ENCODE peak calls at places on chromosomes 4 and X, in four cellular contexts. N is A549, S is mammary epithelial cell, H is fibroblast of lung. Z is an unnamed sample.

GRCh38 chrX:143461616-143462015 is 55.7 kb downstream of the SPANXN3 start:
- DNase-seq in N (no peak), S (no peak), H (no peak), Z (no peak)

GRCh38 chr4:48341776-48342558 is 638 bp downstream of the SLAIN2 start:
- DNase-seq in N (no peak), H (peak), S (peak), Z (no peak)

GRCh38 chrX:110163488-110163887 is 154.4 kb downstream of the AMMECR1 start:
- DNase-seq in S (no peak), N (no peak), H (peak), Z (no peak)

GRCh38 chrX:56853436-56853835 is 124.4 kb downstream of the NBDY start:
- DNase-seq in S (no peak), H (no peak), N (no peak), Z (no peak)

GRCh38 chr4:24669751-24670150 is 85.4 kb upstream of the DHX15 start:
- DNase-seq in N (no peak), H (no peak), S (no peak), Z (no peak)

GRCh38 chr4:76279462-76279861 is 27.1 kb upstream of the STBD1 start:
- DNase-seq in N (no peak), S (no peak), H (no peak), Z (no peak)

GRCh38 chr4:73341454-73341853 is 62.6 kb upstream of the ALB start:
- DNase-seq in S (peak), H (peak), N (peak), Z (peak)

GRCh38 chr4:78644744-78645330 is 93.3 kb downstream of the ANXA3 start:
- DNase-seq in S (peak), N (peak), H (peak), Z (peak)

GRCh38 chrX:149950681-149951080 is 12.4 kb upstream of the EOLA2 start:
- DNase-seq in S (peak), H (peak), N (peak), Z (no peak)

GRCh38 chrX:71618303-71618721 is at the start of gene CXCR3:
- DNase-seq in S (no peak), H (peak), N (no peak), Z (no peak)

GRCh38 chr4:7980036-7980435 is 40.4 kb upstream of the AFAP1 start:
- DNase-seq in N (no peak), S (no peak), H (peak), Z (no peak)

GRCh38 chrX:32852203-32852602 is 359.1 kb downstream of the DMD start:
- DNase-seq in H (no peak), S (no peak), N (no peak), Z (no peak)

GRCh38 chr4:61273237-61273636 is 73.1 kb downstream of the ADGRL3 start:
- DNase-seq in N (no peak), S (no peak), H (no peak), Z (no peak)

DNA sequence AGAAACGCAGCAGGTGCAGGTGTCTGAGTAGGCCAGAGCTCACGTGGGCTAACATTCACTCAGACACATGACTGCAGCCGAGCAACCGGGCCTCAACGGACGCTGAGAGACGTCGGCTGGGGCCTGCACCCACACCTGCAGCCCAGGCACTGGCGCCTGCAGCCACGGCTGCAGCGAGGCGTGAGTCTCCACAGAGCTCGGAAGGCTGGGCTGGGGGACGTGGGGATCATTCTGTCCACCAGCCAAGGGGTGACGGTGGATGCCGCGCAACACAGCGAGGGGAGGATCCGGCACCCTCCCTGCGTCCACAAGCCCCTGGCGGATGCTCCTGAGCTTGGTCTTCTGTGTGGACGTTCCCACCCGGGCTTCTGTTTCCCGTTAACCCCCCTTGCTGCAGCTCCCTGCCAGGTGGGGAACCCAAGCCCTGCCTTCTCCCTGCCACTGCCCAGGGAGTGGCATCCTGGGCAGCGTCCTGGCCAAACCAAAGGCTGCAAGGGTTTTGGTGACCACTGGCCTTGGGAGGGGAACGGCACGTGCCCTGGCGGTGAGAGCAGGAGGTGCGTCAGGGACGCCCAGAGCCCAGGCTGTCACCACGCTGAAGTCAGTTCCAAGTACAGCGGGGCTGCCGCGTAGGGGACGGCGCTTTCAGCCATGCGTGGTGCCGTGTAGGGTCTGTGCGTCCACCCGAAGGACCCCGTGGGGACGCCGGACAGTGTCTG is 16.3 kb downstream of the PPP2R3B start:
- DNase-seq in N (no peak), H (no peak), S (no peak), Z (no peak)
- TF ChIP-seq CTCF in N (no peak), H (no peak), S (no peak), Z (no peak)

DNA sequence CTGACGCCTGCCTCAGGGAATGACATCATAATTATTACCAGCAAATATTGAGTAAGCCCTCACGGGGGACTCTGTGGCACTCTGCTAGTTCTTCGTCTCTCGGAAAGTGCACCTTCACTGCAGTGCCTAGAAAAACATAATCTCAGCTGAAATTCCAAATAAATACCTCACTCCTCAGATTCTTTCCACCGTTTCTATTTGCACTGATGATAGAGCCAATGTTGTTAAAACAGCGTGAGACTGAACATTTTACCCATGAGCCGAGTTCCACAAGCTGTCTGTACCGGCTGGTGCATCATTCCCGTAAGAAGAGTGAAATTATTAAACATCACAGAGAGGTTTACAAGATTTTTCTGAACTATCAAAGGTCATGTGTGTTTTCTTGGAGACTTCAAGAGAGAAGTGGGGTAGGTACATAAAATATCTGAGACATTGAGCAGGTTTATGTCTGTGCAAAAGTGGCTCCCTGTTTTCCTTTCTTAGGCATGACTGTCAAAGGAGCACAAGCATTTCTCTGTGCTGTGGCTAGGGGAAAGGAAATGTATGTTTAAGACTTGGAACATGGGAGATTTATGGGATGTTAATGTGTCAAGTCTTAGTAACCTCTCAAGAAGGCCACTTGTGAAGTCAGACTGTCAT is 119.6 kb downstream of the CBLL2 start:
- DNase-seq in H (peak), S (no peak), N (no peak), Z (no peak)
- H3K4me2 ChIP-seq in H (no peak), S (no peak), N (no peak), Z (no peak)

GRCh38 chr4:184575306-184575705 is 73.9 kb downstream of the CASP3 start:
- DNase-seq in H (no peak), S (no peak), N (no peak), Z (no peak)
- TF ChIP-seq CTCF in H (no peak), S (no peak), N (no peak), Z (no peak)

GRCh38 chrX:114047558-114047957 is 536.3 kb upstream of the HTR2C start:
- DNase-seq in S (no peak), N (no peak), H (no peak), Z (no peak)
- H3K4me2 ChIP-seq in S (no peak), N (no peak), H (no peak), Z (no peak)

GRCh38 chr4:132564920-132565319 is 584.2 kb upstream of the PCDH10 start:
- DNase-seq in H (no peak), N (no peak), S (no peak), Z (no peak)
- TF ChIP-seq CTCF in H (no peak), N (no peak), S (no peak), Z (no peak)

DNA sequence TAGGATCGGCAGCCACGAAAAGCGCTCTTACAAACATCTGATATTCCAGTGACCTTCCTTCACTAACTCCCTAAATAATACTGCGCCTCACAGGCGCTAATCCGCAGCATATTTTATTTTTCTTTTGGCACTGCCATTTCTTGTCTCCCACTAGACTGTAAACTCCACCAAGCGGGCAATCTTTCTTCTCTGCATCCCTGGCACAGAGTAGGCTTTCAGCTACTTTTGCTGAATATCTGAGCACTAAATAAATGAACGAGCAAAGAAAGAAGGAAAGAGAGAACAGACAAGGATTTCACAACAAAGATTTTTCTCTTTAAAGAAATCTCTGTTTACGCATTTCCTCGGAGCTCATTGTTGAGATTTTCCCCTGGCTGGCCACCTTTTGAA is 12.7 kb downstream of the NKX3-2 start:
- DNase-seq in H (no peak), S (no peak), N (no peak), Z (no peak)
- H3K4me2 ChIP-seq in H (no peak), S (no peak), N (no peak), Z (no peak)

GRCh38 chr4:108607426-108607825 is 12.9 kb upstream of the RPL34 start:
- DNase-seq in H (no peak), N (no peak), S (no peak), Z (no peak)

GRCh38 chr4:108611360-108611759 is 9.0 kb upstream of the RPL34 start:
- DNase-seq in S (no peak), H (no peak), N (no peak), Z (no peak)
- TF ChIP-seq CTCF in S (peak), H (peak), N (no peak), Z (no peak)

GRCh38 chr4:86730310-86730709 is 118.9 kb downstream of the SLC10A6 start:
- DNase-seq in S (no peak), H (no peak), N (no peak), Z (no peak)
- H3K4me2 ChIP-seq in S (no peak), H (no peak), N (no peak), Z (no peak)

DNA sequence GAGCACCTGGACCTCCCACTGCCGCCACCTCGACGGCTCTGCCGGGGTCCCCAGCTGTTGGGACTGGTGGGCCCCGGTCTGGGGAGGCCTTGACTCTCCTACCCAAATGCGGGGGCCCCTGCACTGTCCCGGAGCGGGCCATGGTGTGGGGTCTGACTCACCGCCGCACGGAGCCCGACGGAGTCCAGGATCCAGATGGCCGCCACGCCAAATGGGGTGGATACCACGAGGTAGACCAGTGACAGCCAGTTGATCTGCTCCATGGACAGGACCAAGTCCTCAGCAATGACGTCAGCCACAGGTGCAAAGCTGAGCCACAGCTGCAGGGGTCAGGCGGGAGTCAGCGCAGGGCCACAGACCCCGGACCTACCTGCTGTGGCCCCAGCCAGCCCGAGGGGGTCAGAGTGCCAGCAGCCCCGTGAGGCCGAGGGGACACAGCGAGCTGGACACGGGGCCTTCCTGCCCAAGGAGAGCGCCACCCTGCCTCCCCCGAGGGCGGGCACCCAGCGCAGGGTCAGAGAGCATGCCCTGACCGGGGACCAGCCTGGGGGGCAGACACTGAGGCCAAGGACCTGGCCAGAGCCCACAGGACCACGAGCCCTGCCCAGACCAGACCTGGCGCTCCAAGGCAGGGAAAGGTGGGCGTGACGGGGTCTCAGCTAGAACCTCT is 2.4 kb downstream of the SLC49A3 start:
- DNase-seq in S (no peak), H (no peak), N (no peak), Z (no peak)
- TF ChIP-seq CTCF in S (no peak), H (no peak), N (no peak), Z (no peak)

Z was measured in keratinocyte.